ENCODE peak calls at places on chromosomes 2 and 18, in nine cellular contexts. F is GM23248, S is PC-3, U is GM23338, O is neural progenitor cell, Z is SK-N-SH, R is OCI-LY7, G is HCT116, C is MM.1S. V is an unnamed sample.
A peak's percentile ranks its signal among the peaks of the same experiment; 100 is the strongest.

GRCh38 chr18:9913151-9913525 is 678 bp upstream of the VAPA start:
- DNase-seq in R (no peak), O (no peak), Z (no peak), G (no peak), F (no peak), C (no peak), S (no peak), U (no peak), V (no peak)

GRCh38 chr2:66929632-66930385 is 467.3 kb upstream of the ETAA1 start:
- DNase-seq in G (no peak), F (peak; percentile 81), C (no peak), U (no peak), S (peak; percentile 80), O (no peak), R (no peak), Z (no peak), V (peak; percentile 69)

GRCh38 chr2:235642446-235643107 is 148.7 kb downstream of the AGAP1 start:
- DNase-seq in F (peak; percentile 72), O (no peak), G (no peak), S (no peak), C (no peak), U (peak; percentile 34), Z (peak; percentile 25), R (no peak), V (no peak)

GRCh38 chr2:136110528-136110927 is 7.4 kb downstream of the CXCR4 start:
- DNase-seq in U (no peak), C (no peak), Z (no peak), S (peak; percentile 47), F (no peak), R (no peak), G (no peak), O (no peak), V (no peak)

GRCh38 chr2:158024288-158024898 is 77.3 kb upstream of the UPP2 start:
- DNase-seq in G (no peak), S (peak; percentile 74), F (peak; percentile 67), O (peak; percentile 62), C (peak; percentile 68), Z (peak; percentile 55), U (peak; percentile 75), R (peak; percentile 45), V (peak; percentile 66)

GRCh38 chr2:197827618-197828017 is 23.2 kb downstream of the PLCL1 start:
- DNase-seq in R (no peak), U (no peak), Z (no peak), O (no peak), F (peak; percentile 66), G (no peak), C (no peak), S (no peak), V (no peak)

GRCh38 chr2:236400594-236401360 is 136.6 kb upstream of the ASB18 start:
- DNase-seq in U (no peak), G (no peak), Z (no peak), C (no peak), R (no peak), F (no peak), O (no peak), S (no peak), V (no peak)

GRCh38 chr2:71494091-71494490 is 40.7 kb downstream of the DYSF start:
- DNase-seq in G (no peak), O (no peak), Z (no peak), U (no peak), R (no peak), F (no peak), C (no peak), S (no peak), V (no peak)

GRCh38 chr2:240981871-240982800 is 16.3 kb upstream of the SNED1 start:
- DNase-seq in S (no peak), Z (no peak), O (no peak), C (no peak), R (no peak), G (no peak), F (no peak), U (no peak), V (no peak)

GRCh38 chr2:40451926-40452605 is at the start of gene SLC8A1:
- DNase-seq in U (peak; percentile 67), S (no peak), F (peak; percentile 78), Z (peak; percentile 93), O (peak; percentile 82), C (peak; percentile 38), R (peak; percentile 44), G (no peak), V (peak; percentile 54)

GRCh38 chr2:237866119-237866621 is 6.7 kb downstream of the RAMP1 start:
- DNase-seq in Z (peak; percentile 42), G (no peak), O (no peak), R (no peak), C (no peak), F (peak; percentile 72), S (peak; percentile 61), U (no peak), V (peak; percentile 40)

GRCh38 chr2:29480423-29480822 is 365.2 kb downstream of the CLIP4 start:
- DNase-seq in O (no peak), G (no peak), C (no peak), Z (peak; percentile 73), U (no peak), R (no peak), S (no peak), F (no peak), V (no peak)

GRCh38 chr2:24315669-24316068 is 44.7 kb downstream of the ITSN2 start:
- DNase-seq in G (no peak), Z (no peak), O (no peak), C (no peak), R (peak; percentile 50), F (no peak), U (no peak), S (no peak), V (no peak)

GRCh38 chr18:77090546-77091200 is 41.9 kb downstream of the MBP start:
- DNase-seq in S (no peak), O (no peak), R (no peak), G (no peak), U (no peak), Z (no peak), F (no peak), C (no peak), V (no peak)

GRCh38 chr2:20129320-20130274 is 78.2 kb upstream of the LAPTM4A start:
- DNase-seq in R (no peak), F (no peak), C (peak; percentile 97), S (no peak), U (no peak), Z (no peak), G (no peak), O (no peak), V (no peak)

GRCh38 chr2:45778720-45779171 is 127.3 kb downstream of the PRKCE start:
- DNase-seq in F (peak; percentile 78), Z (peak; percentile 86), U (peak; percentile 88), O (peak; percentile 52), G (peak; percentile 64), S (peak; percentile 89), C (peak; percentile 82), R (peak; percentile 82), V (peak; percentile 70)

GRCh38 chr2:180412224-180412623 is 405.1 kb upstream of the CWC22 start:
- DNase-seq in G (no peak), S (no peak), R (no peak), O (no peak), C (no peak), Z (no peak), F (no peak), U (no peak), V (no peak)

GRCh38 chr2:173962036-173962435 is 3.1 kb downstream of the SP3 start:
- DNase-seq in O (no peak), F (peak; percentile 40), G (no peak), C (peak; percentile 30), U (no peak), R (peak; percentile 43), S (peak; percentile 37), Z (no peak), V (no peak)

DNA sequence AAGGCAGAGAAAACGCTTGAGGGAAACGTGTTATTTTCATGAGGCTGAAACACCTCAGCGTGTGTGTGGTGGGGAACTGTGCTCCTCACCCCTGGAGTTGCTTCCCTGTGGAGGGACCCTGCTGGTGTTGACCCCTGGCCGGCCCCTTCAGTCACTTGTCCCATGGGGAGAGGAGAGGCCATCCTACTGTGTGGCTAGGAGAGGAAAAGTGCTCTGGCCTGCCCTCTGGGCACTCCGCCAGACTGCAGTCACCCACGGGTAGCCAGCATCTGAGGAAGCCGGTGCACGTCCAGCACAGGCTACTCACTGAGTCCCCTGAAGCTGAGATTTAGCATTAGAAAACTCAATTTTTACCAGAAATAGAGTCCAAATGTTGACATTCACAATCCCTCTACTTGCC is 211.5 kb upstream of the RAB6C start:
- DNase-seq in R (no peak), F (no peak), U (no peak), O (no peak), G (no peak), Z (no peak), C (no peak), S (no peak), V (no peak)
- TF ChIP-seq EZH2phosphoT487 in R (no peak), F (no peak), U (no peak), O (no peak), G (no peak), Z (no peak), C (no peak), S (no peak), V (no peak)

GRCh38 chr2:177523781-177524180 is 131.2 kb downstream of the AGPS start:
- DNase-seq in O (no peak), F (no peak), G (no peak), U (no peak), S (no peak), R (no peak), C (no peak), Z (no peak), V (no peak)

GRCh38 chr2:177516786-177517544 is 124.4 kb downstream of the AGPS start:
- DNase-seq in O (no peak), R (no peak), S (peak; percentile 56), C (no peak), F (no peak), U (no peak), G (no peak), Z (no peak), V (no peak)

DNA sequence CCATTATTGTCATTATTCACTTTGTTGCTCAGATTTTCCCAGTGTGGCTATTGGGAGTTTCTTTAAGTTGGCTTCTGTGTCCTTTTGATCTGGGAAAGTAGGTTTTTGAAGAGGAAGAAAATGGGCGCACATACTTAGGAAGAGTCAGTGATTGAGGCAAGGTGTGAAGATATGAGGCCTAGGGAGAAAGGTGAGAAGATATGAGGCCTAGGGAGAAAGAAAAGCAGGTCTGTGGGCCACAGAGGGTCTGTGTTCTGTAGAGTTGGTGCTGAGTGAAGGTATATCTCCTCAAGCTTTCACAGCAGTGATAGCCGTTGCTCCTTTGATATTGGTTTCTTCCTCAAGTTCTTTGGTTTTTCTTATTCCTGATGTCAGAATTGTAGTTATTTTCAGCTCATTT is 126.2 kb downstream of the AGPS start:
- DNase-seq in Z (no peak), O (no peak), F (no peak), C (no peak), R (no peak), U (no peak), G (no peak), S (no peak), V (no peak)
- TF ChIP-seq EZH2phosphoT487 in Z (no peak), O (no peak), F (no peak), C (no peak), R (no peak), U (no peak), G (no peak), S (no peak), V (no peak)

GRCh38 chr18:72811047-72811446 is 56.7 kb downstream of the NETO1 start:
- DNase-seq in O (no peak), R (no peak), U (no peak), S (no peak), C (no peak), G (no peak), Z (no peak), F (no peak), V (no peak)
- TF ChIP-seq EZH2phosphoT487 in O (no peak), R (no peak), U (no peak), S (no peak), C (no peak), G (no peak), Z (no peak), F (no peak), V (no peak)

GRCh38 chr18:5060543-5060942 is 136.5 kb downstream of the AKAIN1 start:
- DNase-seq in O (no peak), C (no peak), U (no peak), Z (no peak), F (no peak), R (no peak), S (no peak), G (no peak), V (no peak)
- TF ChIP-seq EZH2phosphoT487 in O (no peak), C (no peak), U (no peak), Z (no peak), F (no peak), R (no peak), S (no peak), G (no peak), V (no peak)